ENCODE peak calls at places on chromosome 15, in four cellular contexts. One of them, this sample, is unnamed. For H3K36me3, H3K27me3 and H3K4me1, the result is how much of the 10 kb centered on the place peaks cover.

GRCh38 chr15:79922512-79923067 is 25.8 kb upstream of the MTHFS start:
- DNase-seq in neural progenitor cell: no peak
- DNase-seq in heart right ventricle: no peak
- DNase-seq in esophagus squamous epithelium: no peak
- DNase-seq in this sample: no peak

GRCh38 chr15:57559875-57560274 is 31.8 kb upstream of the MYZAP start:
- DNase-seq in neural progenitor cell: peak
- DNase-seq in esophagus squamous epithelium: no peak
- DNase-seq in heart right ventricle: peak
- DNase-seq in this sample: peak

GRCh38 chr15:44712108-44713005 is 1.0 kb downstream of the B2M start:
- DNase-seq in esophagus squamous epithelium: no peak
- DNase-seq in heart right ventricle: peak
- DNase-seq in neural progenitor cell: no peak
- DNase-seq in this sample: peak

GRCh38 chr15:88389120-88389519 is 78.1 kb downstream of the MRPL46 start:
- DNase-seq in esophagus squamous epithelium: no peak
- DNase-seq in neural progenitor cell: no peak
- DNase-seq in heart right ventricle: no peak
- DNase-seq in this sample: no peak

GRCh38 chr15:76903251-76903681 is 1.9 kb downstream of the SCAPER start:
- DNase-seq in esophagus squamous epithelium: no peak
- DNase-seq in heart right ventricle: no peak
- DNase-seq in neural progenitor cell: peak
- DNase-seq in this sample: peak

GRCh38 chr15:55108858-55109518 is 87.8 kb downstream of the RSL24D1 start:
- DNase-seq in heart right ventricle: peak
- DNase-seq in esophagus squamous epithelium: no peak
- DNase-seq in neural progenitor cell: peak
- DNase-seq in this sample: no peak

GRCh38 chr15:65903296-65904073 is 34.2 kb downstream of the RAB11A start:
- DNase-seq in esophagus squamous epithelium: no peak
- DNase-seq in heart right ventricle: no peak
- DNase-seq in neural progenitor cell: no peak
- DNase-seq in this sample: no peak

GRCh38 chr15:26971303-26972018 is 480 bp downstream of the GABRG3 start:
- DNase-seq in esophagus squamous epithelium: no peak
- DNase-seq in heart right ventricle: no peak
- DNase-seq in neural progenitor cell: peak
- DNase-seq in this sample: no peak

GRCh38 chr15:34039506-34040123 is 611 bp upstream of the AVEN start:
- DNase-seq in esophagus squamous epithelium: no peak
- DNase-seq in neural progenitor cell: no peak
- DNase-seq in heart right ventricle: no peak
- DNase-seq in this sample: peak

GRCh38 chr15:59353994-59354951 is 18.4 kb downstream of the MYO1E start:
- DNase-seq in heart right ventricle: no peak
- DNase-seq in neural progenitor cell: peak
- DNase-seq in esophagus squamous epithelium: no peak
- DNase-seq in this sample: no peak

GRCh38 chr15:52284164-52284563 is 11.4 kb downstream of the MYO5C start:
- DNase-seq in heart right ventricle: no peak
- DNase-seq in neural progenitor cell: no peak
- DNase-seq in esophagus squamous epithelium: no peak
- DNase-seq in this sample: no peak

GRCh38 chr15:90165659-90166489 is 35.3 kb upstream of the SEMA4B start:
- DNase-seq in esophagus squamous epithelium: peak
- DNase-seq in heart right ventricle: peak
- DNase-seq in neural progenitor cell: no peak
- DNase-seq in this sample: no peak

GRCh38 chr15:47806008-47806407 is 88.7 kb downstream of the SEMA6D start:
- DNase-seq in heart right ventricle: no peak
- DNase-seq in esophagus squamous epithelium: no peak
- DNase-seq in neural progenitor cell: no peak
- DNase-seq in this sample: no peak

GRCh38 chr15:99983894-99984293 is 250.7 kb upstream of the LYSMD4 start:
- DNase-seq in esophagus squamous epithelium: no peak
- DNase-seq in heart right ventricle: no peak
- DNase-seq in neural progenitor cell: peak
- DNase-seq in this sample: no peak

GRCh38 chr15:75397494-75397893 is 29.1 kb upstream of the MAN2C1 start:
- DNase-seq in neural progenitor cell: no peak
- DNase-seq in heart right ventricle: no peak
- DNase-seq in esophagus squamous epithelium: no peak
- DNase-seq in this sample: no peak

GRCh38 chr15:99708563-99708962 is 24.7 kb downstream of the LYSMD4 start:
- DNase-seq in neural progenitor cell: no peak
- DNase-seq in heart right ventricle: peak
- DNase-seq in esophagus squamous epithelium: no peak
- DNase-seq in this sample: no peak

GRCh38 chr15:25705430-25706115 is 157.6 kb downstream of the ATP10A start:
- DNase-seq in esophagus squamous epithelium: no peak
- DNase-seq in neural progenitor cell: no peak
- DNase-seq in heart right ventricle: no peak
- DNase-seq in this sample: no peak

GRCh38 chr15:72127724-72128322 is 9.6 kb downstream of the SENP8 start:
- DNase-seq in esophagus squamous epithelium: no peak
- DNase-seq in neural progenitor cell: no peak
- DNase-seq in heart right ventricle: no peak
- DNase-seq in this sample: no peak

GRCh38 chr15:57387644-57388076 is 11.4 kb downstream of the CGNL1 start:
- DNase-seq in esophagus squamous epithelium: no peak
- DNase-seq in heart right ventricle: no peak
- DNase-seq in neural progenitor cell: no peak
- DNase-seq in this sample: no peak

GRCh38 chr15:93331545-93332117 is 242.6 kb upstream of the RGMA start:
- DNase-seq in heart right ventricle: no peak
- DNase-seq in esophagus squamous epithelium: no peak
- DNase-seq in neural progenitor cell: peak
- DNase-seq in this sample: no peak

GRCh38 chr15:47715402-47715801 is 1.9 kb upstream of the SEMA6D start:
- DNase-seq in esophagus squamous epithelium: no peak
- DNase-seq in neural progenitor cell: no peak
- DNase-seq in heart right ventricle: no peak
- DNase-seq in this sample: no peak

GRCh38 chr15:36024066-36024465 is 478.1 kb upstream of the DPH6 start:
- DNase-seq in esophagus squamous epithelium: no peak
- DNase-seq in heart right ventricle: no peak
- DNase-seq in neural progenitor cell: no peak
- DNase-seq in this sample: no peak

GRCh38 chr15:93126496-93127083 is 37.6 kb upstream of the RGMA start:
- DNase-seq in neural progenitor cell: no peak
- DNase-seq in esophagus squamous epithelium: no peak
- DNase-seq in heart right ventricle: peak
- DNase-seq in this sample: no peak

GRCh38 chr15:61171190-61171589 is 57.9 kb downstream of the RORA start:
- DNase-seq in esophagus squamous epithelium: no peak
- DNase-seq in heart right ventricle: no peak
- DNase-seq in neural progenitor cell: no peak
- DNase-seq in this sample: no peak

GRCh38 chr15:90388462-90389182 is 580 bp downstream of the IQGAP1 start:
- DNase-seq in neural progenitor cell: peak
- DNase-seq in esophagus squamous epithelium: no peak
- DNase-seq in heart right ventricle: peak
- DNase-seq in this sample: peak

GRCh38 chr15:43067717-43068461 is 37.9 kb downstream of the UBR1 start:
- DNase-seq in heart right ventricle: no peak
- DNase-seq in esophagus squamous epithelium: no peak
- DNase-seq in neural progenitor cell: no peak
- DNase-seq in this sample: no peak

GRCh38 chr15:43070893-43071292 is 34.9 kb downstream of the UBR1 start:
- DNase-seq in neural progenitor cell: no peak
- DNase-seq in heart right ventricle: no peak
- DNase-seq in esophagus squamous epithelium: no peak
- DNase-seq in this sample: no peak

GRCh38 chr15:43071451-43071850 is 34.4 kb downstream of the UBR1 start:
- DNase-seq in heart right ventricle: no peak
- DNase-seq in esophagus squamous epithelium: no peak
- DNase-seq in neural progenitor cell: no peak
- DNase-seq in this sample: no peak

GRCh38 chr15:43070249-43070648 is 35.6 kb downstream of the UBR1 start:
- DNase-seq in heart right ventricle: no peak
- DNase-seq in neural progenitor cell: no peak
- DNase-seq in esophagus squamous epithelium: no peak
- DNase-seq in this sample: no peak
- H3K36me3 ChIP-seq in heart right ventricle: under half
- H3K36me3 ChIP-seq in neural progenitor cell: under half
- H3K36me3 ChIP-seq in esophagus squamous epithelium: half or more
- H3K36me3 ChIP-seq in this sample: half or more

DNA sequence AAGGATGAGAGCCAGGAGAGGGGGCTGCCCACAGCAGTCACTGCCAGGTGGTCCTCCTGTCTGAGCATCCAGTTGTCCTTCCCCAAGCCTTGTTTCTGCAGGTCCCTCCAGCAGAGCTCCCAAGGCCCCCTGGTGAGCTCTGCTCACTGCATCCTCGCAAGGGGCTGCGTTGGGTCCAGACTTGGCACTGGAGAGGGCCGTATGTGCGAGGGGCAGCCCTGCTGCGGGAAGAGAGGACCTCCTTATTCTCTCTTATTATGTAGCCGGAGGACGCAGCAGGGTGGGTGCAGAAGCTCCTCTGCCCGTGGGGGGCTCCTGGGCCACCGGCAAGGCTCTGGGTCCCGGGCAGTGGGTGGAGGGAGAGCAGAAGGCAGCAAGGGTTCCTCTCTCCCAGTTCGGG is 14.4 kb upstream of the KLF13 start:
- DNase-seq in heart right ventricle: no peak
- DNase-seq in neural progenitor cell: no peak
- DNase-seq in esophagus squamous epithelium: no peak
- DNase-seq in this sample: no peak
- H3K27me3 ChIP-seq in heart right ventricle: under half
- H3K27me3 ChIP-seq in neural progenitor cell: under half
- H3K27me3 ChIP-seq in esophagus squamous epithelium: under half
- H3K27me3 ChIP-seq in this sample: under half

DNA sequence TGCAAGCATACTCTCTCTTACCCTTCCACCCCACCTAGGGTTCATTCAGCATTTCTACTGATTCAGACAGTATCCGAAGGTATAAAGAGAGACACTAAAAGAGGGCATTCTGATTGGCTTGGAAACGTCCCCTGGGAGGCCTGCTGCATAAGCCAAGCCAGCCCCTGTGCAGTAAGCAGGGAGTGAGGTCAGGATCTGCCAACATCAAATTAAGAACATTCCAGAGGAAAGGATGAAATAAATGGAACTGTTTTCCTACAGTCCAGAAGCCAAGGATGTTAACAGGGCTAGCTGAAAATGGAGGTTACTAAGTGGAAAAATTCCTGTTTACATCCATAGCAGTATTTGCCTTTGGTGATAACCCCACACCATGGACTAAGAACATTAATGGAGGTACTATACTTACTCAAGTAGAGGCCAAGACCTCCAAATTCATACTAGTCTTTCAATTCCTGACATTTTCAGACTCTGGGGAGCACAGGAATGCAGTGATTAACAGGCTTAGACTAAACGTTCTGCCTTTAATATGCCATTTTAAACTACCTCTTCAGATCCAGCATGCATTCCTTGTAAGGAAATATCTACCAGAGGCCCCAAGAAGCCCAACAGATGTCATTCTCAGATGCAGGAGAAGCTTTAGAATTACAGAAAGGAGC is 34.5 kb downstream of the NPTN start:
- DNase-seq in esophagus squamous epithelium: no peak
- DNase-seq in neural progenitor cell: no peak
- DNase-seq in heart right ventricle: no peak
- DNase-seq in this sample: no peak
- H3K4me1 ChIP-seq in esophagus squamous epithelium: half or more
- H3K4me1 ChIP-seq in neural progenitor cell: half or more
- H3K4me1 ChIP-seq in heart right ventricle: half or more
- H3K4me1 ChIP-seq in this sample: under half

DNA sequence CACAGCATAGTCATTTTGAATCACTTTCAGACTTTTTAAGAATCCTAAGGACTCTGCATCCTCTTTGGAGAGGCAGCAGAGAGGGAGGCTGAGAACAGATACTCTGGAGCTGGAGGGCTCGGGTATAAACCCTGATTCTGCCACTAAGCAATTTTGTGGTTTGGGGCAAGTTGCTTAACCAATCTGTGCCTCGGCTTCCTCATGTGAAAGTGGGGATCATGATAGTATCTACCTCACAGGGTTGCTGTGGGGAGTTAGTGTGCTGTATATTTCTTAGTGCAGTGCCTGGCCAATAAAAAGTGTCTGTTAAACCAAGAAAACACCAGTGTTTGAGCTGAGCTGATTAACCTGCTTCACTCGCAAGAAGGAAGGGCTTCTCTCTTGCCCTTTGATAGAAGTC is 34.0 kb downstream of the CTSH start:
- DNase-seq in esophagus squamous epithelium: no peak
- DNase-seq in neural progenitor cell: no peak
- DNase-seq in heart right ventricle: no peak
- DNase-seq in this sample: no peak
- H3K36me3 ChIP-seq in esophagus squamous epithelium: half or more
- H3K36me3 ChIP-seq in neural progenitor cell: under half
- H3K36me3 ChIP-seq in heart right ventricle: under half
- H3K36me3 ChIP-seq in this sample: half or more

GRCh38 chr15:63088532-63089245 is 33.0 kb upstream of the LACTB start:
- DNase-seq in neural progenitor cell: no peak
- DNase-seq in esophagus squamous epithelium: no peak
- DNase-seq in heart right ventricle: no peak
- DNase-seq in this sample: no peak
- H3K27me3 ChIP-seq in neural progenitor cell: under half
- H3K27me3 ChIP-seq in esophagus squamous epithelium: under half
- H3K27me3 ChIP-seq in heart right ventricle: under half
- H3K27me3 ChIP-seq in this sample: under half

GRCh38 chr15:67144609-67145306 is 79.4 kb downstream of the SMAD3 start:
- DNase-seq in esophagus squamous epithelium: no peak
- DNase-seq in heart right ventricle: no peak
- DNase-seq in neural progenitor cell: no peak
- DNase-seq in this sample: no peak

GRCh38 chr15:67142142-67143092 is 77.0 kb downstream of the SMAD3 start:
- DNase-seq in neural progenitor cell: no peak
- DNase-seq in heart right ventricle: no peak
- DNase-seq in esophagus squamous epithelium: no peak
- DNase-seq in this sample: no peak

GRCh38 chr15:67145710-67146109 is 80.3 kb downstream of the SMAD3 start:
- DNase-seq in neural progenitor cell: no peak
- DNase-seq in heart right ventricle: no peak
- DNase-seq in esophagus squamous epithelium: no peak
- DNase-seq in this sample: no peak

GRCh38 chr15:67145307-67145610 is 79.9 kb downstream of the SMAD3 start:
- DNase-seq in heart right ventricle: no peak
- DNase-seq in neural progenitor cell: no peak
- DNase-seq in esophagus squamous epithelium: no peak
- DNase-seq in this sample: no peak

GRCh38 chr15:67143646-67144045 is 78.2 kb downstream of the SMAD3 start:
- DNase-seq in esophagus squamous epithelium: no peak
- DNase-seq in neural progenitor cell: no peak
- DNase-seq in heart right ventricle: no peak
- DNase-seq in this sample: no peak
- H3K4me1 ChIP-seq in esophagus squamous epithelium: half or more
- H3K4me1 ChIP-seq in neural progenitor cell: half or more
- H3K4me1 ChIP-seq in heart right ventricle: half or more
- H3K4me1 ChIP-seq in this sample: under half

DNA sequence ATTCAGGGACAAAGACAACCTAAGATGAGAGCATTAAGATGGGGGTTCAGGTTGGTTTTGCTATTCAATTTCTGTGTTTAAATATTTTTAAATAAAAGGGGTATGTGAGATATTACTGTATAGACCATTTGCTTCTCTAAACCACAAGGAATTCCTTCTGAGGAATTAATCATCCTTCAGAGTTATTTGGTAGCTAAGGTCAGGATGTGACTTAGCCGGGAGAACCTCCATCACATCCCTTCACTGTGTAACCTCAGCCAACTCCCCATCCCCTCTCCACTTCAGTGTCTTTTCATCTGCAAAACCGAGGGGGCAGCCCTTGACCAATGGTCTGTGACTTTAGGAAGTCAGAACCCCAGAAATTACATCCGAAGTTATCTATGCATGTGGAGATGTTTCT is 48.7 kb upstream of the SKOR1 start:
- DNase-seq in neural progenitor cell: no peak
- DNase-seq in heart right ventricle: no peak
- DNase-seq in esophagus squamous epithelium: no peak
- DNase-seq in this sample: no peak
- H3K36me3 ChIP-seq in neural progenitor cell: under half
- H3K36me3 ChIP-seq in heart right ventricle: under half
- H3K36me3 ChIP-seq in esophagus squamous epithelium: under half
- H3K36me3 ChIP-seq in this sample: under half